ENCODE peak calls at places on chromosomes 11 and 22, in nine cellular contexts. One of them, this sample, is unnamed.

GRCh38 chr11:88102595-88102929 is 72.7 kb downstream of the RAB38 start:
- DNase-seq in AG04449: no peak
- DNase-seq in left ventricle myocardium inferior: no peak
- DNase-seq in H9: no peak
- DNase-seq in WERI-Rb-1: no peak
- DNase-seq in RWPE1: no peak
- DNase-seq in body of pancreas: no peak
- DNase-seq in cardiac muscle cell: no peak
- DNase-seq in endodermal cell: no peak
- DNase-seq in this sample: no peak

GRCh38 chr11:665062-665706 is 28.1 kb downstream of the DRD4 start:
- DNase-seq in AG04449: no peak
- DNase-seq in endodermal cell: no peak
- DNase-seq in left ventricle myocardium inferior: no peak
- DNase-seq in WERI-Rb-1: no peak
- DNase-seq in RWPE1: no peak
- DNase-seq in cardiac muscle cell: no peak
- DNase-seq in body of pancreas: no peak
- DNase-seq in H9: no peak
- DNase-seq in this sample: no peak

GRCh38 chr22:36383110-36383581 is 4.6 kb downstream of the MYH9 start:
- DNase-seq in left ventricle myocardium inferior: no peak
- DNase-seq in RWPE1: no peak
- DNase-seq in body of pancreas: peak; percentile 52
- DNase-seq in H9: no peak
- DNase-seq in WERI-Rb-1: no peak
- DNase-seq in cardiac muscle cell: no peak
- DNase-seq in endodermal cell: no peak
- DNase-seq in AG04449: no peak
- DNase-seq in this sample: no peak

GRCh38 chr11:72349616-72350218 is 84.6 kb downstream of the CLPB start:
- DNase-seq in RWPE1: no peak
- DNase-seq in left ventricle myocardium inferior: peak; percentile 23
- DNase-seq in body of pancreas: no peak
- DNase-seq in cardiac muscle cell: no peak
- DNase-seq in AG04449: no peak
- DNase-seq in H9: no peak
- DNase-seq in endodermal cell: no peak
- DNase-seq in WERI-Rb-1: peak; percentile 96
- DNase-seq in this sample: no peak

GRCh38 chr11:16001044-16001568 is 355.2 kb downstream of the SOX6 start:
- DNase-seq in RWPE1: no peak
- DNase-seq in endodermal cell: no peak
- DNase-seq in WERI-Rb-1: no peak
- DNase-seq in AG04449: no peak
- DNase-seq in body of pancreas: no peak
- DNase-seq in H9: no peak
- DNase-seq in cardiac muscle cell: no peak
- DNase-seq in left ventricle myocardium inferior: no peak
- DNase-seq in this sample: no peak

GRCh38 chr11:380491-380890 is 11.2 kb downstream of the B4GALNT4 start:
- DNase-seq in left ventricle myocardium inferior: no peak
- DNase-seq in AG04449: no peak
- DNase-seq in RWPE1: no peak
- DNase-seq in body of pancreas: no peak
- DNase-seq in WERI-Rb-1: no peak
- DNase-seq in cardiac muscle cell: no peak
- DNase-seq in H9: no peak
- DNase-seq in endodermal cell: no peak
- DNase-seq in this sample: no peak

GRCh38 chr11:7004482-7004881 is 15.7 kb downstream of the ZNF214 start:
- DNase-seq in endodermal cell: no peak
- DNase-seq in body of pancreas: no peak
- DNase-seq in WERI-Rb-1: no peak
- DNase-seq in AG04449: no peak
- DNase-seq in left ventricle myocardium inferior: no peak
- DNase-seq in cardiac muscle cell: no peak
- DNase-seq in RWPE1: peak; percentile 13
- DNase-seq in H9: no peak
- DNase-seq in this sample: no peak

GRCh38 chr22:49641770-49642313 is 185.8 kb downstream of the BRD1 start:
- DNase-seq in WERI-Rb-1: no peak
- DNase-seq in H9: no peak
- DNase-seq in endodermal cell: no peak
- DNase-seq in cardiac muscle cell: no peak
- DNase-seq in left ventricle myocardium inferior: no peak
- DNase-seq in RWPE1: no peak
- DNase-seq in body of pancreas: peak; percentile 89
- DNase-seq in AG04449: no peak
- DNase-seq in this sample: no peak

GRCh38 chr11:76624515-76625379 is 45.8 kb downstream of the LRRC32 start:
- DNase-seq in cardiac muscle cell: peak; percentile 81
- DNase-seq in H9: no peak
- DNase-seq in body of pancreas: no peak
- DNase-seq in left ventricle myocardium inferior: no peak
- DNase-seq in endodermal cell: peak; percentile 68
- DNase-seq in WERI-Rb-1: no peak
- DNase-seq in AG04449: no peak
- DNase-seq in RWPE1: no peak
- DNase-seq in this sample: peak; percentile 69

GRCh38 chr11:117259417-117259816 is 26.9 kb downstream of the RNF214 start:
- DNase-seq in AG04449: no peak
- DNase-seq in RWPE1: no peak
- DNase-seq in WERI-Rb-1: no peak
- DNase-seq in endodermal cell: no peak
- DNase-seq in left ventricle myocardium inferior: no peak
- DNase-seq in body of pancreas: no peak
- DNase-seq in cardiac muscle cell: no peak
- DNase-seq in H9: no peak
- DNase-seq in this sample: no peak

GRCh38 chr22:37165940-37166674 is 16.4 kb upstream of the IL2RB start:
- DNase-seq in RWPE1: no peak
- DNase-seq in H9: no peak
- DNase-seq in body of pancreas: no peak
- DNase-seq in AG04449: no peak
- DNase-seq in WERI-Rb-1: no peak
- DNase-seq in endodermal cell: no peak
- DNase-seq in left ventricle myocardium inferior: peak; percentile 16
- DNase-seq in cardiac muscle cell: no peak
- DNase-seq in this sample: no peak

GRCh38 chr11:103888541-103888951 is 147.9 kb upstream of the DDI1 start:
- DNase-seq in AG04449: no peak
- DNase-seq in H9: no peak
- DNase-seq in endodermal cell: no peak
- DNase-seq in cardiac muscle cell: no peak
- DNase-seq in left ventricle myocardium inferior: no peak
- DNase-seq in body of pancreas: no peak
- DNase-seq in WERI-Rb-1: no peak
- DNase-seq in RWPE1: no peak
- DNase-seq in this sample: no peak

GRCh38 chr22:36328635-36329216 is 59.0 kb downstream of the MYH9 start:
- DNase-seq in WERI-Rb-1: no peak
- DNase-seq in AG04449: peak; percentile 59
- DNase-seq in left ventricle myocardium inferior: peak; percentile 63
- DNase-seq in cardiac muscle cell: peak; percentile 36
- DNase-seq in RWPE1: no peak
- DNase-seq in endodermal cell: no peak
- DNase-seq in body of pancreas: peak; percentile 76
- DNase-seq in H9: no peak
- DNase-seq in this sample: no peak

GRCh38 chr22:47164514-47165337 is 402.3 kb downstream of the TBC1D22A start:
- DNase-seq in left ventricle myocardium inferior: no peak
- DNase-seq in H9: peak; percentile 24
- DNase-seq in WERI-Rb-1: peak; percentile 6
- DNase-seq in AG04449: no peak
- DNase-seq in body of pancreas: peak; percentile 4
- DNase-seq in endodermal cell: peak; percentile 26
- DNase-seq in RWPE1: no peak
- DNase-seq in cardiac muscle cell: no peak
- DNase-seq in this sample: peak; percentile 15

GRCh38 chr11:66996609-66997273 is 21.6 kb downstream of the C11orf86 start:
- DNase-seq in body of pancreas: no peak
- DNase-seq in endodermal cell: no peak
- DNase-seq in cardiac muscle cell: peak; percentile 14
- DNase-seq in AG04449: peak; percentile 38
- DNase-seq in WERI-Rb-1: no peak
- DNase-seq in RWPE1: no peak
- DNase-seq in left ventricle myocardium inferior: peak; percentile 19
- DNase-seq in H9: no peak
- DNase-seq in this sample: peak; percentile 90

GRCh38 chr11:35255514-35255913 is 116.5 kb downstream of the CD44 start:
- DNase-seq in WERI-Rb-1: no peak
- DNase-seq in body of pancreas: no peak
- DNase-seq in H9: no peak
- DNase-seq in AG04449: no peak
- DNase-seq in endodermal cell: no peak
- DNase-seq in cardiac muscle cell: no peak
- DNase-seq in left ventricle myocardium inferior: no peak
- DNase-seq in RWPE1: no peak
- DNase-seq in this sample: no peak

GRCh38 chr11:111514216-111515031 is at the start of gene HOATZ:
- DNase-seq in body of pancreas: no peak
- DNase-seq in cardiac muscle cell: peak; percentile 54
- DNase-seq in left ventricle myocardium inferior: no peak
- DNase-seq in AG04449: no peak
- DNase-seq in H9: peak; percentile 83
- DNase-seq in endodermal cell: peak; percentile 90
- DNase-seq in RWPE1: no peak
- DNase-seq in WERI-Rb-1: no peak
- DNase-seq in this sample: no peak
- TF ChIP-seq CTCF in body of pancreas: no peak
- TF ChIP-seq CTCF in cardiac muscle cell: peak; percentile 20
- TF ChIP-seq CTCF in left ventricle myocardium inferior: no peak
- TF ChIP-seq CTCF in AG04449: peak; percentile 20
- TF ChIP-seq CTCF in H9: peak; percentile 44
- TF ChIP-seq CTCF in endodermal cell: peak; percentile 62
- TF ChIP-seq CTCF in RWPE1: no peak
- TF ChIP-seq CTCF in WERI-Rb-1: no peak
- TF ChIP-seq CTCF in this sample: no peak

DNA sequence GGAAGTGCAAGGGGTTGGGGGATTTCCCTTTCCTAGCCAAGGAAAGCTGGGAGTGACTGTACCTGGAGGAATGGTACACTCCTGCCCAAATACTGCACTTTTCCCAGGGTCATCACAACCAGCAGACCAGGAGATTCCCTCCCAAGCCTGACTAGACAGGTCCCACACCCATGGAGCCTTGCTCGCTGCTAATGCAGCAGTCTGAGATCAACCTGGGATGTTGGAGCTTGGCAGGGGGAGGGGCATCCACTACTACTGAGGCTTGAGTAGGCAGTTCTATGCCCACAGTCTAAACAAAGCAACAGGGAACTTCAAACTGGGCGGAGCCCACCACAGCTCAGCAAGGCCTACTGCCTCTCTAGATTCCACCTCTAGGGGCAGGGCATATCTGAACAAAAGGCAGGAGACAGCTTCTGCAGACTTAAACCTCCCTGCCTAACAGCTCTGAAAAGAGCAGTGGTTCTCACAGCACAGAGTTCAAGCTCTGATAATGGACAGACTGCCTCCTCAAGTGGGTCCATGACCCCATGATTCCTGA is 58.5 kb downstream of the SLC22A9 start:
- DNase-seq in endodermal cell: peak; percentile 45
- DNase-seq in cardiac muscle cell: no peak
- DNase-seq in H9: peak; percentile 51
- DNase-seq in WERI-Rb-1: no peak
- DNase-seq in left ventricle myocardium inferior: no peak
- DNase-seq in AG04449: no peak
- DNase-seq in RWPE1: no peak
- DNase-seq in body of pancreas: no peak
- DNase-seq in this sample: no peak
- TF ChIP-seq CTCF in endodermal cell: peak; percentile 61
- TF ChIP-seq CTCF in cardiac muscle cell: no peak
- TF ChIP-seq CTCF in H9: peak; percentile 58
- TF ChIP-seq CTCF in WERI-Rb-1: no peak
- TF ChIP-seq CTCF in left ventricle myocardium inferior: no peak
- TF ChIP-seq CTCF in AG04449: no peak
- TF ChIP-seq CTCF in RWPE1: no peak
- TF ChIP-seq CTCF in body of pancreas: no peak
- TF ChIP-seq CTCF in this sample: peak; percentile 14

GRCh38 chr11:134151083-134151747 is 72.6 kb downstream of the NCAPD3 start:
- DNase-seq in left ventricle myocardium inferior: no peak
- DNase-seq in AG04449: no peak
- DNase-seq in H9: no peak
- DNase-seq in cardiac muscle cell: no peak
- DNase-seq in endodermal cell: no peak
- DNase-seq in body of pancreas: no peak
- DNase-seq in WERI-Rb-1: no peak
- DNase-seq in RWPE1: no peak
- DNase-seq in this sample: no peak
- TF ChIP-seq CTCF in left ventricle myocardium inferior: no peak
- TF ChIP-seq CTCF in AG04449: no peak
- TF ChIP-seq CTCF in H9: no peak
- TF ChIP-seq CTCF in cardiac muscle cell: no peak
- TF ChIP-seq CTCF in endodermal cell: no peak
- TF ChIP-seq CTCF in body of pancreas: no peak
- TF ChIP-seq CTCF in WERI-Rb-1: no peak
- TF ChIP-seq CTCF in RWPE1: no peak
- TF ChIP-seq CTCF in this sample: no peak

GRCh38 chr11:120634706-120635105 is 123.2 kb downstream of the GRIK4 start:
- DNase-seq in cardiac muscle cell: no peak
- DNase-seq in AG04449: no peak
- DNase-seq in RWPE1: no peak
- DNase-seq in left ventricle myocardium inferior: no peak
- DNase-seq in H9: no peak
- DNase-seq in body of pancreas: no peak
- DNase-seq in WERI-Rb-1: no peak
- DNase-seq in endodermal cell: no peak
- DNase-seq in this sample: no peak

GRCh38 chr11:120642196-120642894 is 130.8 kb downstream of the GRIK4 start:
- DNase-seq in cardiac muscle cell: no peak
- DNase-seq in left ventricle myocardium inferior: no peak
- DNase-seq in endodermal cell: no peak
- DNase-seq in H9: no peak
- DNase-seq in RWPE1: no peak
- DNase-seq in AG04449: no peak
- DNase-seq in WERI-Rb-1: no peak
- DNase-seq in body of pancreas: no peak
- DNase-seq in this sample: no peak

GRCh38 chr11:120632579-120632978 is 121.0 kb downstream of the GRIK4 start:
- DNase-seq in WERI-Rb-1: peak; percentile 20
- DNase-seq in endodermal cell: no peak
- DNase-seq in left ventricle myocardium inferior: no peak
- DNase-seq in H9: no peak
- DNase-seq in cardiac muscle cell: no peak
- DNase-seq in AG04449: no peak
- DNase-seq in body of pancreas: no peak
- DNase-seq in RWPE1: no peak
- DNase-seq in this sample: peak; percentile 30

GRCh38 chr11:120633630-120634374 is 122.3 kb downstream of the GRIK4 start:
- DNase-seq in RWPE1: no peak
- DNase-seq in H9: no peak
- DNase-seq in cardiac muscle cell: peak; percentile 20
- DNase-seq in endodermal cell: no peak
- DNase-seq in body of pancreas: no peak
- DNase-seq in AG04449: no peak
- DNase-seq in WERI-Rb-1: no peak
- DNase-seq in left ventricle myocardium inferior: no peak
- DNase-seq in this sample: no peak

DNA sequence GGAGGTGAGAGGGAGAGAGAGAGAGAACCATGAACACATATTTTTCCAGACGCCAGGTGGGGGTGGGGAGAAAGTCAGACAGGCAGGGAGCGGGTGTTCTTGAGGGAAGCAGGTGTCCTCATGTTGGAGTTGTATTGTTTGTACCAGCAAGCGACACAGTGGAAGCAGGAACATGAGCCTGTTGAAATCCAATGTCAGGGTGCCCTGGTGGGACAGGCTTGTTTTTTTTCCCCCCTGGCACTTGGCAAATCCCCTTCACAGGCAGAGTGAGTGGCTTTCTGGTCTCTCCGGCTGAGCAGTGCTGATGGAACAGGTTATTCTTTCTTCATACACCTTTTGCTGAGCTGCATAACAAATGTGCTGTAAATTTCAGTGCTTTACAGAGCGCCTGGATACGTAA is 125.6 kb downstream of the GRIK4 start:
- DNase-seq in RWPE1: no peak
- DNase-seq in H9: no peak
- DNase-seq in body of pancreas: no peak
- DNase-seq in cardiac muscle cell: no peak
- DNase-seq in AG04449: no peak
- DNase-seq in endodermal cell: no peak
- DNase-seq in left ventricle myocardium inferior: no peak
- DNase-seq in WERI-Rb-1: no peak
- DNase-seq in this sample: no peak
- TF ChIP-seq CTCF in RWPE1: no peak
- TF ChIP-seq CTCF in H9: no peak
- TF ChIP-seq CTCF in body of pancreas: no peak
- TF ChIP-seq CTCF in cardiac muscle cell: no peak
- TF ChIP-seq CTCF in AG04449: no peak
- TF ChIP-seq CTCF in endodermal cell: no peak
- TF ChIP-seq CTCF in left ventricle myocardium inferior: no peak
- TF ChIP-seq CTCF in WERI-Rb-1: no peak
- TF ChIP-seq CTCF in this sample: no peak

This sample was measured in Caco-2.